ENCODE peak calls at places on chromosomes 11 and 22, in five cellular contexts. One of them, this sample, is unnamed. For H3K36me3, the result is how much of the 10 kb centered on the place peaks cover.

GRCh38 chr11:106681435-106681834 is 336.8 kb downstream of the GUCY1A2 start:
- DNase-seq in adipocyte: no peak
- DNase-seq in neuronal stem cell: no peak
- DNase-seq in K562: no peak
- DNase-seq in fibroblast of lung: no peak
- DNase-seq in this sample: no peak

GRCh38 chr22:43820671-43821305 is 8.7 kb upstream of the EFCAB6 start:
- DNase-seq in adipocyte: no peak
- DNase-seq in neuronal stem cell: no peak
- DNase-seq in K562: no peak
- DNase-seq in fibroblast of lung: no peak
- DNase-seq in this sample: no peak

GRCh38 chr11:130871616-130872015 is 44.7 kb downstream of the SNX19 start:
- DNase-seq in adipocyte: no peak
- DNase-seq in neuronal stem cell: no peak
- DNase-seq in K562: no peak
- DNase-seq in fibroblast of lung: no peak
- DNase-seq in this sample: no peak

GRCh38 chr11:7353100-7353499 is 101.4 kb downstream of the SYT9 start:
- DNase-seq in adipocyte: peak
- DNase-seq in neuronal stem cell: no peak
- DNase-seq in K562: peak
- DNase-seq in fibroblast of lung: no peak
- DNase-seq in this sample: peak

GRCh38 chr22:36764641-36765040 is 11.3 kb downstream of the IFT27 start:
- DNase-seq in adipocyte: no peak
- DNase-seq in neuronal stem cell: no peak
- DNase-seq in K562: no peak
- DNase-seq in fibroblast of lung: no peak
- DNase-seq in this sample: peak

GRCh38 chr11:60672255-60672654 is 27.2 kb upstream of the MS4A8 start:
- DNase-seq in adipocyte: no peak
- DNase-seq in neuronal stem cell: no peak
- DNase-seq in K562: no peak
- DNase-seq in fibroblast of lung: no peak
- DNase-seq in this sample: no peak

GRCh38 chr11:120908521-120909181 is 115.3 kb upstream of the TBCEL start:
- DNase-seq in adipocyte: peak
- DNase-seq in neuronal stem cell: no peak
- DNase-seq in K562: no peak
- DNase-seq in fibroblast of lung: no peak
- DNase-seq in this sample: no peak

GRCh38 chr11:86954288-86955110 is 696 bp downstream of the FZD4 start:
- DNase-seq in adipocyte: peak
- DNase-seq in neuronal stem cell: no peak
- DNase-seq in K562: peak
- DNase-seq in fibroblast of lung: no peak
- DNase-seq in this sample: peak

GRCh38 chr11:64164392-64165312 is 1.3 kb downstream of the MACROD1 start:
- DNase-seq in adipocyte: no peak
- DNase-seq in neuronal stem cell: no peak
- DNase-seq in K562: no peak
- DNase-seq in fibroblast of lung: no peak
- DNase-seq in this sample: peak

GRCh38 chr22:27051407-27051806 is 394.0 kb downstream of the MIAT start:
- DNase-seq in adipocyte: no peak
- DNase-seq in neuronal stem cell: no peak
- DNase-seq in K562: no peak
- DNase-seq in fibroblast of lung: no peak
- DNase-seq in this sample: no peak

GRCh38 chr11:1205121-1205986 is 17.5 kb upstream of the MUC5B start:
- DNase-seq in adipocyte: no peak
- DNase-seq in neuronal stem cell: no peak
- DNase-seq in K562: no peak
- DNase-seq in fibroblast of lung: no peak
- DNase-seq in this sample: peak

GRCh38 chr11:69010361-69010891 is 2.6 kb downstream of the MRGPRF start:
- DNase-seq in adipocyte: peak
- DNase-seq in neuronal stem cell: no peak
- DNase-seq in K562: no peak
- DNase-seq in fibroblast of lung: peak
- DNase-seq in this sample: no peak
- H3K36me3 ChIP-seq in adipocyte: under half
- H3K36me3 ChIP-seq in neuronal stem cell: under half
- H3K36me3 ChIP-seq in K562: under half
- H3K36me3 ChIP-seq in fibroblast of lung: under half
- H3K36me3 ChIP-seq in this sample: under half

DNA sequence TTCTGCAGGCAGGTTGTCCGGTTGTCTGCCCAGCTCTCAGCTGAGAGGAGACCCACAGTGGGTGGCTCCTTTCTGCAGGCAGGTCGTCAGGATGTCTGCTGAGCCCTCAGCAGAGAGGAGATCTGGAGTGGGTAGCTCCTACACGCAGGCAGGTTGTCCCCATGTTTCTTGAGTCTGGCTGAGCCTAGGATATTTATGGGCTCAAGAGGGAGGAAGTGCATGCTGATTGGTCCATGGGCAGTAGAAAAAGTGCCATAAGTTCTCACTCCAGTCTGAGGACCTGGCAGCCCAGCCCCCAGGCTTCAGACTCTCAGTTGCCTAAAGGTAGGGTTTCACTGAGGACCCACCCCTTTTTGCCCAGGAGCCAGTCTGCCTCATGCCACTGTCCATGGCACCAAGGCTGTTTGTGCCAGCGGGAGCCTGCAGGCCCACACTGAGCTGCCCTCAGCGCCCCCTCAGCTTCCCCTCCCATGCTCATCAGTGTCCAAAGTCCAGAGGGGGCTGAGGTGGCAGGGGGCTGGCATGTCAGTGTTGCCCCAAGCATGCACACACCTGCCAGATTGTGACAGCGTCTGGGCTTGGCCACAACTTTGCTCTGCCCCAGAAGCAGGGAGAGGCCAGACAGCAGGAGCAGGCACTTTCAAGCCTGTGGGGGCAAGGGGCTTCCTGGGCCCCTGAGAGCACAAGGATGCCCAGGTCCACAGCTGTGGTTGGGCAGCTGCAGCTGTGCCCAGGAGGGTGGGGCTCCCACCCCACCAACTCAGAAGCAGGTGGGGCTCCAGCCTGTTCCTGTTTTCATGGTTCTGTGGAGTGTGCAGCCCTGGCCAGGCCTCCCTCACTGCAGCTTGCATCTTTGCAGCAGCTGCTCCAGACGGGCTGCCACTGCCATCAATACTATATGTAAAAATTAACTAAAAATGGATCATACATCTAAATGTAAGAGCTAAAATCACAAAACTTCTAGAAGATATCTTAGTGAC is 3.8 kb upstream of the RNF141 start:
- DNase-seq in adipocyte: no peak
- DNase-seq in neuronal stem cell: no peak
- DNase-seq in K562: no peak
- DNase-seq in fibroblast of lung: no peak
- DNase-seq in this sample: no peak
- H3K9ac ChIP-seq in adipocyte: no peak
- H3K9ac ChIP-seq in neuronal stem cell: no peak
- H3K9ac ChIP-seq in K562: no peak
- H3K9ac ChIP-seq in fibroblast of lung: no peak
- H3K9ac ChIP-seq in this sample: no peak

DNA sequence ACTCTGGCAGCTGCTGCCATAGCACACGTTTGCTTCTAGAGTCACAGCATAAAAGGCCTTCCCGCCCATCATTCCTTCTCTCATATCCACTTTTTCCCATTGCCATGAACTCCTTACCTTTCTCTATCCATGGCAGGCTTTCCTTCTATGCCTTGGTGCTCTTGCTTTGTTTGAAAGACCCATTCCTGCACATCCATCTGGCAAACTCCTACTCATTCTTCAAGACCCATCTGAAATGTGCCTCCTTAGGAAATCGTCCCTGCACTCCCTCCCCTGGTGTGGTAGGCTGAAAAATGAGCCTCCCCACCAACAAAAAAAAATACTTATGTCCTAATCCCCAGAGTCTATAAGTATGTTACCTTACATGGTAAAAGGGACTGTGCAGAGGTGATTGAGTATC is 100.3 kb downstream of the TENM4 start:
- DNase-seq in adipocyte: no peak
- DNase-seq in neuronal stem cell: no peak
- DNase-seq in K562: no peak
- DNase-seq in fibroblast of lung: no peak
- DNase-seq in this sample: no peak
- H3K4me3 ChIP-seq in adipocyte: no peak
- H3K4me3 ChIP-seq in neuronal stem cell: no peak
- H3K4me3 ChIP-seq in K562: no peak
- H3K4me3 ChIP-seq in fibroblast of lung: no peak
- H3K4me3 ChIP-seq in this sample: no peak

GRCh38 chr22:23453277-23453676 is 126.8 kb downstream of the IGLL1 start:
- DNase-seq in adipocyte: no peak
- DNase-seq in neuronal stem cell: no peak
- DNase-seq in K562: no peak
- DNase-seq in fibroblast of lung: no peak
- DNase-seq in this sample: no peak
- H3K36me3 ChIP-seq in adipocyte: under half
- H3K36me3 ChIP-seq in neuronal stem cell: under half
- H3K36me3 ChIP-seq in K562: under half
- H3K36me3 ChIP-seq in fibroblast of lung: under half
- H3K36me3 ChIP-seq in this sample: under half

GRCh38 chr11:74954199-74954598 is 5.1 kb downstream of the SPCS2 start:
- DNase-seq in adipocyte: no peak
- DNase-seq in neuronal stem cell: no peak
- DNase-seq in K562: no peak
- DNase-seq in fibroblast of lung: no peak
- DNase-seq in this sample: no peak
- H3K9ac ChIP-seq in adipocyte: no peak
- H3K9ac ChIP-seq in neuronal stem cell: no peak
- H3K9ac ChIP-seq in K562: no peak
- H3K9ac ChIP-seq in fibroblast of lung: no peak
- H3K9ac ChIP-seq in this sample: no peak

GRCh38 chr11:109423114-109423859 is 1.3 kb downstream of the C11orf87 start:
- DNase-seq in adipocyte: peak
- DNase-seq in neuronal stem cell: peak
- DNase-seq in K562: no peak
- DNase-seq in fibroblast of lung: peak
- DNase-seq in this sample: peak
- H3K4me3 ChIP-seq in adipocyte: peak
- H3K4me3 ChIP-seq in neuronal stem cell: peak
- H3K4me3 ChIP-seq in K562: no peak
- H3K4me3 ChIP-seq in fibroblast of lung: no peak
- H3K4me3 ChIP-seq in this sample: peak

DNA sequence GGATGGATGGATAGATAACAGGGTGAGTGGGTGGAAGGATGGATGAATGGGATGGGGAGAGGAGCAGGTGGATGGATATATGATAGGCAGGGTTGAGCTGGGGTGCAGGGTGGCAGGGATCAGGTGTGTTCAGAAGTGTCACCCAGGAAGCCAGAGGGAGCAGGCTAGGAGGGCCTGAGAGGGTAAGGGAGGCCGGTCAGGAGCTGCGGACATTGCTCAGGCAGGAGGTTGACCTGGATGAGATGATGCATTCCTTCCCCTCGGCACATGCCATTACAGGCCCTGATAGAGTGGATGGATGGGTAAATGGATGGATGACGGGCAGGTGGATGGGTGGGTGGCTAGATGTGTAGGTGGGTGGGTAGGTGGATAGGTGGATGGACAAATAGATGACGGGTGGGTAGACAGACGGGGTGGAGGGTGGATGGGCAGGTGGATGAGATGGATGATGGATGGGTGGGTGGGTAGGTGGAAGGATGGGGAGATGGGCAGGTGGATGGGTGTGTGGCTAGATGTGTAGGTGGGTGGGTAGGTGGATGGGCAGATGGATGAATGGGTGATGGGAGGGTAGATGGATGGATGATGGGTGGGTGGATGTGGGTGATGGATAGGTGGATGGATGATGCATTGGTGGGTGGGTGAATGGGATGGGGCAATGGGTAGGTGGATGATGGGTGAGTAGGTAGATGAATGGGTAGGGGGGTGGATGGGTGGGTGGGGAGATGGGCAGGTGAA is 8.0 kb downstream of the DHCR7 start:
- DNase-seq in adipocyte: no peak
- DNase-seq in neuronal stem cell: no peak
- DNase-seq in K562: no peak
- DNase-seq in fibroblast of lung: no peak
- DNase-seq in this sample: no peak
- H3K36me3 ChIP-seq in adipocyte: half or more
- H3K36me3 ChIP-seq in neuronal stem cell: half or more
- H3K36me3 ChIP-seq in K562: half or more
- H3K36me3 ChIP-seq in fibroblast of lung: under half
- H3K36me3 ChIP-seq in this sample: half or more

GRCh38 chr11:65594991-65595920 is at the start of gene KCNK7:
- DNase-seq in adipocyte: no peak
- DNase-seq in neuronal stem cell: no peak
- DNase-seq in K562: peak
- DNase-seq in fibroblast of lung: peak
- DNase-seq in this sample: no peak
- H3K9ac ChIP-seq in adipocyte: peak
- H3K9ac ChIP-seq in neuronal stem cell: peak
- H3K9ac ChIP-seq in K562: no peak
- H3K9ac ChIP-seq in fibroblast of lung: no peak
- H3K9ac ChIP-seq in this sample: no peak